ENCODE peak calls at places on chromosomes 6 and 20, in ten cellular contexts. Z is CD4-positive, CD25-positive, alpha-beta regulatory T cell; B is Karpas-422; O is cardiac muscle cell; Y is pancreas; I is ovary; W is adrenal gland; P is IMR-90; F is H1; C is left lung. Q is an unnamed sample. For H3K9me3 and H3K4me1, the result is how much of the 10 kb centered on the place peaks cover.

GRCh38 chr6:106520711-106521367 is 108.5 kb downstream of the RTN4IP1 start:
- DNase-seq in Z (peak), B (peak), O (no peak), Y (no peak), I (no peak), W (no peak), P (no peak), F (no peak), C (peak), Q (no peak)

GRCh38 chr6:7124631-7125030 is 16.9 kb downstream of the RREB1 start:
- DNase-seq in Z (no peak), B (no peak), O (no peak), Y (no peak), I (no peak), W (no peak), P (peak), F (no peak), C (no peak), Q (no peak)

GRCh38 chr6:132247381-132248159 is 153.7 kb downstream of the MOXD1 start:
- DNase-seq in Z (no peak), B (no peak), O (no peak), Y (no peak), I (no peak), W (no peak), P (peak), F (no peak), C (no peak), Q (no peak)

GRCh38 chr6:27541212-27541931 is 68.5 kb upstream of the ZNF184 start:
- DNase-seq in Z (no peak), B (no peak), O (no peak), Y (no peak), I (no peak), W (no peak), P (peak), F (peak), C (no peak), Q (no peak)

GRCh38 chr6:150883521-150883920 is 18.0 kb downstream of the MTHFD1L start:
- DNase-seq in Z (no peak), B (no peak), O (no peak), Y (no peak), I (no peak), W (no peak), P (peak), F (no peak), C (no peak), Q (no peak)

GRCh38 chr6:56595490-56596122 is 47.1 kb downstream of the DST start:
- DNase-seq in Z (peak), B (peak), O (peak), Y (peak), I (peak), W (no peak), P (peak), F (peak), C (no peak), Q (no peak)

GRCh38 chr20:43973671-43974450 is 59.2 kb downstream of the TOX2 start:
- DNase-seq in Z (no peak), B (no peak), O (no peak), Y (no peak), I (no peak), W (no peak), P (no peak), F (no peak), C (no peak), Q (no peak)

GRCh38 chr6:33837971-33838665 is 34.3 kb upstream of the MLN start:
- DNase-seq in Z (no peak), B (no peak), O (no peak), Y (no peak), I (peak), W (no peak), P (peak), F (no peak), C (no peak), Q (peak)

GRCh38 chr20:33407251-33407650 is 5.9 kb upstream of the CDK5RAP1 start:
- DNase-seq in Z (no peak), B (peak), O (no peak), Y (no peak), I (no peak), W (no peak), P (peak), F (no peak), C (no peak), Q (peak)

GRCh38 chr6:164455835-164456234 is 853.6 kb downstream of the C6orf118 start:
- DNase-seq in Z (no peak), B (no peak), O (no peak), Y (no peak), I (no peak), W (no peak), P (no peak), F (peak), C (no peak), Q (no peak)

GRCh38 chr6:69985180-69985579 is 118.8 kb downstream of the COL19A1 start:
- DNase-seq in Z (peak), B (no peak), O (no peak), Y (no peak), I (no peak), W (no peak), P (no peak), F (no peak), C (no peak), Q (no peak)

GRCh38 chr6:155528982-155529453 is 73.4 kb upstream of the NOX3 start:
- DNase-seq in Z (no peak), B (peak), O (no peak), Y (no peak), I (no peak), W (peak), P (peak), F (no peak), C (no peak), Q (no peak)

GRCh38 chr6:150417899-150418824 is 49.4 kb downstream of the IYD start:
- DNase-seq in Z (peak), B (peak), O (peak), Y (peak), I (no peak), W (peak), P (peak), F (no peak), C (no peak), Q (no peak)

DNA sequence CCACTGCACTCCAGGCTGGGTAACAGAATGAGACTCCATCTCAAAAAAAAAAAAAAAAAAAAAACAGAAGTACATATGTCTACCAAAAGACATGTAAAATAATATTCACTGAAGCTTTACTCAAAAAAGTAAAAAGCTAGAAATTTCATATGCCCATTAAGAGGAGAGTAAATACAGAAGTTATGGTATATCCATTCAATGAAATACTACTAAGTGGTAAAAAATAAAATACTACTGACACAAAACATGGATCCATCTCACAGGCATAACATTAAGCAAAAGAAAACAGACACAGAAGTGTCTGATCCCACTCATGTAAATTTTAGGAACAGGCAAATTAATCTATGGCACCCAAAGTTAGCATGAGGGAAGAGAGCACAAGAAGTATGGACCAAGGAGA is 52.6 kb downstream of the TASP1 start:
- DNase-seq in Z (no peak), B (no peak), O (no peak), Y (no peak), I (no peak), W (no peak), P (no peak), F (no peak), C (no peak), Q (no peak)
- H3K9me3 ChIP-seq in Z (under half), B (under half), O (under half), Y (under half), I (under half), W (under half), P (under half), F (under half), C (under half), Q (under half)

GRCh38 chr6:53301801-53302537 is 46.8 kb downstream of the ELOVL5 start:
- DNase-seq in Z (no peak), B (no peak), O (no peak), Y (no peak), I (no peak), W (no peak), P (no peak), F (no peak), C (no peak), Q (no peak)
- H3K4me1 ChIP-seq in Z (half or more), B (under half), O (under half), Y (under half), I (under half), W (half or more), P (under half), F (under half), C (under half), Q (under half)

DNA sequence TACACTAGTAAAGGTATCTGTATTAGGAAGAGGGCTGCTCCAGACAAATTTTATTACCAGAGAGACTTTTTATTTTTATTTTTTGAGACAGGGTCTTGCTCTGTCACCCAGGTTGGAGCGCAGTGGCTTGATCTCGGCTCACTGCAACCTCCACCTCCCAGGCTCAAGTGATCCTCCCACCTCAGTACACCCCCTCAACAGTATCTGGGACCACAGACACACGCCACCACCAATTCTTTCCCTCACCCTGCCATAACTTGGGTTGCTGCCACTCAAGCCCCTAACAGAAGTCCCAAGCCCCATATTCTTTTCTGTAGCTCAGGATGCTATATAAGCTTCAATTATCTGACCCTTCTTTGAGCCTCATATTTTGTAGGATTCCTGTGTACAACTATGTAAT is 6.9 kb downstream of the BCL2L1 start:
- DNase-seq in Z (no peak), B (no peak), O (no peak), Y (no peak), I (no peak), W (no peak), P (no peak), F (no peak), C (no peak), Q (no peak)
- H3K4me3 ChIP-seq in Z (peak), B (no peak), O (no peak), Y (no peak), I (no peak), W (no peak), P (no peak), F (no peak), C (peak), Q (no peak)

GRCh38 chr6:103534814-103535213 is 1324.9 kb downstream of the HACE1 start:
- DNase-seq in Z (no peak), B (no peak), O (no peak), Y (no peak), I (no peak), W (no peak), P (no peak), F (no peak), C (no peak), Q (no peak)
- H3K9me3 ChIP-seq in Z (under half), B (under half), O (under half), Y (under half), I (under half), W (under half), P (under half), F (under half), C (under half), Q (under half)

GRCh38 chr20:50431066-50431450 is 79.1 kb upstream of the PTPN1 start:
- DNase-seq in Z (no peak), B (no peak), O (no peak), Y (no peak), I (no peak), W (no peak), P (no peak), F (no peak), C (no peak), Q (no peak)
- H3K4me1 ChIP-seq in Z (under half), B (under half), O (under half), Y (under half), I (under half), W (under half), P (under half), F (under half), C (under half), Q (under half)

DNA sequence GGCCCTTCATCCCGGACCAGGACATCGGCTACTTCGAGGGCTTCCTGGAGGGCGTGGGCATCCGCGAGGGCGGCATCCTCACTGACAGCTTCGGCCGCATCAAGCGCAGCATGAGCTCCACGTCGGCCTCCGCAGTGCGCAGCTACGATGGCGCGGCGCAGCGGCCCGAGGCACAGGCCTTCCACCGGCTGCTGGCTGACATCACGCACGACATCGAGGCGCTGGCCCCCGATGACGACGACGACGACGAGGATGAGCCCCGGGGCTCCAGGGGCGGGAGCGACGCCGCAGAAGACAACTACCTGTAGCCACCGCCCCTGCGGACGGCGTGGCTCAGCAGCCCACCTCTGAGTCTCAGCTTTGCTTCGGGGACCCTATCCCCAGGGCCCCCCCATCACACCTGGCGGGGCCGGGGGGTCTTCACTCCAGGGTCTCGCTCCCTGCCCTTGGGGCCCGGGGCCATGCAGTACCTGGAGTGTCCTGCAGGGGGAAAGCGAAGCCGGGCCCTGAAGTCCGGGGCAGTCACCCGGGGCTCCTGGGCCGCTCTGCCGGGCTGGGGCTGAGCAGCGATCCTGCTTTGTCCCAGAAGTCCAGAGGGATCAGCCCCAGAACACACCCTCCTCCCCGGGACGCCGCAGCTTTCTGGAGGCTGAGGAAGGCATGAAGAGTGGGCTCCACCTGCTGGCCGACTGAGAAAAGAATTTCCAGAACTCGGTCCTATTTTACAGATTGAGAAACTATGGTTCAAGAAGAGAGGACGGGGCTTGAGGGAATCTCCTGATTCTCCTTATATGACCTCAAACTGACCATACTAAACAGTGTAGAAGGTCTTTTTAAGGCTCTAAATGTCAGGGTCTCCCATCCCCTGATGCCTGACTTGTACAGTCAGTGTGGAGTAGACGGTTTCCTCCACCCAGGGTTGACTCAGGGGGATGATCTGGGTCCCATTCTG is 20.8 kb upstream of the HCK start:
- DNase-seq in Z (peak), B (peak), O (peak), Y (peak), I (peak), W (peak), P (peak), F (peak), C (peak), Q (peak)
- H3K4me3 ChIP-seq in Z (no peak), B (peak), O (peak), Y (no peak), I (no peak), W (peak), P (no peak), F (peak), C (peak), Q (no peak)

GRCh38 chr20:41598719-41599118 is 19.5 kb downstream of the CHD6 start:
- DNase-seq in Z (no peak), B (no peak), O (no peak), Y (no peak), I (no peak), W (no peak), P (no peak), F (peak), C (no peak), Q (no peak)

GRCh38 chr20:41599699-41600104 is 18.5 kb downstream of the CHD6 start:
- DNase-seq in Z (no peak), B (no peak), O (no peak), Y (no peak), I (no peak), W (no peak), P (no peak), F (peak), C (no peak), Q (no peak)

GRCh38 chr20:41600926-41601631 is 17.1 kb downstream of the CHD6 start:
- DNase-seq in Z (no peak), B (no peak), O (no peak), Y (no peak), I (no peak), W (no peak), P (no peak), F (no peak), C (no peak), Q (no peak)

GRCh38 chr20:41604002-41604401 is 14.2 kb downstream of the CHD6 start:
- DNase-seq in Z (no peak), B (no peak), O (no peak), Y (no peak), I (no peak), W (no peak), P (no peak), F (no peak), C (no peak), Q (no peak)

GRCh38 chr20:41601742-41602141 is 16.4 kb downstream of the CHD6 start:
- DNase-seq in Z (no peak), B (no peak), O (no peak), Y (no peak), I (no peak), W (no peak), P (no peak), F (peak), C (no peak), Q (no peak)
- H3K9me3 ChIP-seq in Z (under half), B (half or more), O (under half), Y (under half), I (under half), W (under half), P (under half), F (under half), C (under half), Q (under half)

GRCh38 chr6:157514659-157515496 is 133.9 kb downstream of the ZDHHC14 start:
- DNase-seq in Z (no peak), B (no peak), O (no peak), Y (no peak), I (no peak), W (peak), P (peak), F (no peak), C (no peak), Q (peak)
- H3K4me1 ChIP-seq in Z (under half), B (under half), O (under half), Y (under half), I (under half), W (under half), P (under half), F (under half), C (under half), Q (half or more)

GRCh38 chr20:35223941-35224340 is 2.5 kb upstream of the MMP24 start:
- DNase-seq in Z (no peak), B (no peak), O (no peak), Y (no peak), I (no peak), W (no peak), P (no peak), F (no peak), C (no peak), Q (no peak)

GRCh38 chr20:35225319-35226125 is 968 bp upstream of the MMP24 start:
- DNase-seq in Z (no peak), B (no peak), O (no peak), Y (no peak), I (no peak), W (no peak), P (no peak), F (no peak), C (no peak), Q (no peak)

GRCh38 chr20:35226775-35227681 is 538 bp downstream of the MMP24 start:
- DNase-seq in Z (peak), B (peak), O (peak), Y (peak), I (peak), W (peak), P (peak), F (peak), C (peak), Q (peak)

GRCh38 chr20:35224536-35224935 is 2.0 kb upstream of the MMP24 start:
- DNase-seq in Z (no peak), B (no peak), O (no peak), Y (no peak), I (no peak), W (no peak), P (no peak), F (no peak), C (no peak), Q (no peak)

DNA sequence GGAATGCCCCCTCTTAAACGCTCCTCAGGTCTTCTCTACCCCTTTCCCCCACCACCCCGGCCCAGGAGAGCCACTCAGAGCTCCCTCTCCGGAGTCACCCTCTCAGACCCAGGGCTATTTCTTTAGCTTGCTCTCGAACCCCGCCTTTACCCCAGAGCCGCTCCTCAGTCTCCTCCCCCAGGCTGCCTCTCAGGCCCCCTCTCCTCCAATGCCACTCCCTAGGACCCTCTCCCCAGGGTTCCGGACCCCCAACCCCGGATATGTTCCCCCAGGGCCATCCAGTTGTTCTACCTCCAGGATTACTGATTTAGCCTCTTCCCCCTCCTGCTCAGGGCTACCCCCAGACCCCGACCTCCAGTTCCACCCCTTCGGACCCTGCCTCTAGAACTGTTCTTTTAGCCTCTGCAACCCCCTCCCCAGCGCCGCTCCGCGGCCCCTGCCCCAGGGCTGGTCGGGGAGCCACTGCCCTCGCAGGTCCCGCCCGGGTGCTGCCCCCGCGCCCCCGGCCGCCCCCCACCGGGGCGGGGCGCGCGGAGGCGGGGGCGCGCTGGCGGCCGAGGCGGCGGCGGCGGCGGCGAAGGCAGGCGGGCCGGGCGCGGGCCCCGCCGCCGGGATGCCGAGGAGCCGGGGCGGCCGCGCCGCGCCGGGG is at the start of gene MMP24:
- DNase-seq in Z (no peak), B (no peak), O (no peak), Y (peak), I (no peak), W (no peak), P (no peak), F (peak), C (no peak), Q (no peak)
- H3K4me3 ChIP-seq in Z (no peak), B (no peak), O (peak), Y (no peak), I (no peak), W (peak), P (peak), F (peak), C (peak), Q (peak)